ENCODE peak calls at places on chromosome 20, in five cellular contexts. W, T, U, C and H are unnamed samples.

GRCh38 chr20:62424249-62425109 is 2.9 kb downstream of the RBBP8NL start:
- DNase-seq in W (no peak), T (no peak), U (no peak), C (no peak), H (no peak)

GRCh38 chr20:41643504-41643938 is 25.3 kb upstream of the CHD6 start:
- DNase-seq in W (peak), T (peak), U (peak), C (peak), H (no peak)

GRCh38 chr20:44142416-44142815 is 44.6 kb downstream of the JPH2 start:
- DNase-seq in W (peak), T (no peak), U (no peak), C (no peak), H (peak)

GRCh38 chr20:35497780-35498189 is 31.7 kb downstream of the C20orf173 start:
- DNase-seq in W (no peak), T (no peak), U (no peak), C (no peak), H (no peak)

GRCh38 chr20:44186674-44187053 is 324 bp downstream of the JPH2 start:
- DNase-seq in W (no peak), T (no peak), U (no peak), C (peak), H (no peak)

GRCh38 chr20:50704971-50705370 is 13.6 kb upstream of the RIPOR3 start:
- DNase-seq in W (peak), T (no peak), U (no peak), C (no peak), H (no peak)

GRCh38 chr20:59857951-59858350 is 75.5 kb downstream of the SYCP2 start:
- DNase-seq in W (no peak), T (no peak), U (no peak), C (no peak), H (no peak)

GRCh38 chr20:22578221-22579118 is 5.9 kb downstream of the FOXA2 start:
- DNase-seq in W (no peak), T (no peak), U (no peak), C (no peak), H (no peak)

GRCh38 chr20:17859616-17860232 is 108.9 kb downstream of the SNX5 start:
- DNase-seq in W (no peak), T (no peak), U (no peak), C (no peak), H (no peak)

GRCh38 chr20:15760217-15760567 is 813.1 kb downstream of the KIF16B start:
- DNase-seq in W (no peak), T (no peak), U (no peak), C (no peak), H (no peak)

GRCh38 chr20:51624157-51624731 is 81.7 kb upstream of the NFATC2 start:
- DNase-seq in W (peak), T (peak), U (no peak), C (peak), H (no peak)

GRCh38 chr20:46307999-46308257 is 370 bp downstream of the CDH22 start:
- DNase-seq in W (no peak), T (no peak), U (no peak), C (no peak), H (no peak)

GRCh38 chr20:44287272-44288097 is 23.5 kb downstream of the FITM2 start:
- DNase-seq in W (peak), T (no peak), U (peak), C (no peak), H (no peak)

GRCh38 chr20:37989601-37990001 is 43.7 kb downstream of the TTI1 start:
- DNase-seq in W (no peak), T (no peak), U (no peak), C (peak), H (no peak)

GRCh38 chr20:51417745-51418529 is 124.6 kb downstream of the NFATC2 start:
- DNase-seq in W (no peak), T (no peak), U (no peak), C (no peak), H (no peak)

GRCh38 chr20:64155258-64156135 is 8.8 kb upstream of the MYT1 start:
- DNase-seq in W (no peak), T (no peak), U (no peak), C (no peak), H (no peak)

GRCh38 chr20:37907677-37908397 is 4.9 kb downstream of the VSTM2L start:
- DNase-seq in W (peak), T (no peak), U (peak), C (no peak), H (peak)

GRCh38 chr20:41029150-41029872 is 689 bp downstream of the TOP1 start:
- DNase-seq in W (no peak), T (peak), U (no peak), C (no peak), H (no peak)

GRCh38 chr20:17650816-17651760 is 31.0 kb downstream of the RRBP1 start:
- DNase-seq in W (no peak), T (peak), U (no peak), C (no peak), H (no peak)

GRCh38 chr20:11246251-11246775 is 572.5 kb upstream of the JAG1 start:
- DNase-seq in W (no peak), T (no peak), U (no peak), C (no peak), H (no peak)

GRCh38 chr20:50872562-50873288 is 58.5 kb downstream of the ADNP start:
- DNase-seq in W (no peak), T (peak), U (no peak), C (no peak), H (no peak)

GRCh38 chr20:12276011-12276673 is 358.4 kb downstream of the BTBD3 start:
- DNase-seq in W (peak), T (no peak), U (no peak), C (peak), H (no peak)

GRCh38 chr20:38660429-38660828 is 58.8 kb downstream of the ARHGAP40 start:
- DNase-seq in W (no peak), T (no peak), U (no peak), C (no peak), H (no peak)

GRCh38 chr20:41135187-41135887 is 2.0 kb upstream of the PLCG1 start:
- DNase-seq in W (peak), T (peak), U (no peak), C (peak), H (no peak)

GRCh38 chr20:59850018-59850641 is 83.3 kb downstream of the SYCP2 start:
- DNase-seq in W (peak), T (no peak), U (peak), C (no peak), H (no peak)

GRCh38 chr20:55174635-55175034 is 699.2 kb downstream of the DOK5 start:
- DNase-seq in W (no peak), T (no peak), U (no peak), C (peak), H (no peak)

GRCh38 chr20:23350855-23351838 is 556 bp downstream of the NXT1 start:
- DNase-seq in W (peak), T (peak), U (no peak), C (peak), H (no peak)

GRCh38 chr20:32823737-32824588 is 4.2 kb downstream of the MAPRE1 start:
- DNase-seq in W (peak), T (no peak), U (no peak), C (no peak), H (no peak)

GRCh38 chr20:32820000-32820697 is 395 bp downstream of the MAPRE1 start:
- DNase-seq in W (peak), T (no peak), U (no peak), C (peak), H (no peak)

GRCh38 chr20:32820698-32821378 is 1.1 kb downstream of the MAPRE1 start:
- DNase-seq in W (no peak), T (no peak), U (no peak), C (no peak), H (no peak)

GRCh38 chr20:32822189-32822588 is 2.4 kb downstream of the MAPRE1 start:
- DNase-seq in W (no peak), T (no peak), U (no peak), C (no peak), H (no peak)

DNA sequence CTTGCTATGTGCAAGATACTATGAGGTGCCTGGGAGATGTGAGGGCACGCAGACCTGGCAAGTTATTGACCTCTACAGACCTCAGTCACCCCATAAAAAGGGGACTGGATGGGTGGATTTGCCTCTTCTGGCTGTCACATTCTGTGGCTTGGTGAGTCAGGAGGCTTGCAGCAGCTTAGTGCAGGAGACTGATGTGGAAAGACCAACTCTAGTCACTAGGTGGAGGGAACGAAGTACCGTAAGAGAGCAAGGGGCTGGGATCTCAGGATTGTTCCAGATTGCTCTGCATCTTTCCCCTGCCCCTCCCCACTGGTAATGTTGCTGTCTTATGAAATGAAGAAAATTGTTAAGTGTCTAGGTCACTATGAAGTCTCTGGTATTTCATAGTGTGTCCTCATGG is 3.3 kb downstream of the MAPRE1 start:
- DNase-seq in W (peak), T (no peak), U (no peak), C (peak), H (peak)
- TF ChIP-seq CTCF in W (peak), T (no peak), U (peak), C (peak), H (peak)

DNA sequence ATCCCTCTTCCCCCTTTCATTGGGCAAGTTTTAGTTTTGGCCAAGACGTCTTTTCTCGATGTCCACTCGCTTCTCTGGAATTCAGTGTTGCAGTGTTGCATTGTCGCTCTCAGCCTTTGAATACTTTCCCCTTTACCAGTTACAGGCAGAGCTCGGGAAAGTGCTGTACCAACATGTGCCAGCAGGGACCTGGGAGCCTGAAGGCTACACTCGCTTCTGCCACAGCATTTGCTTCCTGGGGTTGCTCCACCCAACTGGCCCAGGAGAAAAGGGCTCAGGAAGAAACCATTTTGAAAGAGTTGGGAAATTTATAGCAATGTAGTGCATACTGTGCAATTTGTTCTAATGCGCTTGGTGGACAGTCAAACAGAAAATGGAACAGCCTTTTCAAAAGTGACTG is 78.6 kb downstream of the LINC00237 start:
- DNase-seq in W (no peak), T (no peak), U (no peak), C (peak), H (no peak)
- TF ChIP-seq CTCF in W (no peak), T (no peak), U (no peak), C (no peak), H (peak)

GRCh38 chr20:34479627-34480026 is 36.6 kb upstream of the DYNLRB1 start:
- DNase-seq in W (no peak), T (no peak), U (no peak), C (no peak), H (no peak)

GRCh38 chr20:34472246-34472925 is 43.8 kb upstream of the DYNLRB1 start:
- DNase-seq in W (peak), T (no peak), U (no peak), C (no peak), H (no peak)

DNA sequence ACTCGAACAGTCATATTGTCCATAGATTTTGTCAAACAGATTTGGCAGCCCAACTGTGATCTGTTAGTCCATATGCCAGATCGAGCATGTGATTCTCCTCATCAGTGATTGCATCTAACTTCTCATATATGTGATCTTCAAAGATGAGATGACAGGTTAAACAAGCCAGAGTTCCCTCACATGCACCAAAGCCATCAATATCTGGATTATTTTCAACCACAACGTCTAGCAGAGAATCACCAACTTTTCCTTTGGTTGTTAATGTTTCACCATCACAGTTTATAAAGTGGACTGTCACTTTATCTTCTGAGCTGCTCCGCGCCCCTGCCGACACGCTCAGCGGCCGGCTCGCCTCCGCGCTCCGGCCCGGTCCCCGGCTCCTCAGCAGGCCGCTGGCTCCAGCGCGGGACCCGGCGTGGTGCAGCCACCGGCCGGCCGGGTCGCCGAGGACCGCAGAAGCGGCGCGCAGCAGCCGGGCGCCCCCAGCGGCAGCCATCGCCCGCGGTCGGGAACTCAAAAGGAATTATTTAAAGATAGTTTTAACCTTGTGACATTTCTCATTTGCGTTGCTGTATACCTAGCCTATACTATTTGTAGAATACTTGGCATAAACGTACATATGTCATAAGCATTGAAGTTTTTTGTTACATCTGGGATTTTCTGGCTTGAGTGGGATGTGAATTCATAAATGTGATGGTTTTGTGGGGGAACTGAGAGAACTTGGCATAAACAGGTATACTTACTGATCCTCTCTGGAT is 40.1 kb upstream of the DYNLRB1 start:
- DNase-seq in W (peak), T (peak), U (no peak), C (no peak), H (no peak)
- TF ChIP-seq CTCF in W (peak), T (peak), U (peak), C (peak), H (peak)

DNA sequence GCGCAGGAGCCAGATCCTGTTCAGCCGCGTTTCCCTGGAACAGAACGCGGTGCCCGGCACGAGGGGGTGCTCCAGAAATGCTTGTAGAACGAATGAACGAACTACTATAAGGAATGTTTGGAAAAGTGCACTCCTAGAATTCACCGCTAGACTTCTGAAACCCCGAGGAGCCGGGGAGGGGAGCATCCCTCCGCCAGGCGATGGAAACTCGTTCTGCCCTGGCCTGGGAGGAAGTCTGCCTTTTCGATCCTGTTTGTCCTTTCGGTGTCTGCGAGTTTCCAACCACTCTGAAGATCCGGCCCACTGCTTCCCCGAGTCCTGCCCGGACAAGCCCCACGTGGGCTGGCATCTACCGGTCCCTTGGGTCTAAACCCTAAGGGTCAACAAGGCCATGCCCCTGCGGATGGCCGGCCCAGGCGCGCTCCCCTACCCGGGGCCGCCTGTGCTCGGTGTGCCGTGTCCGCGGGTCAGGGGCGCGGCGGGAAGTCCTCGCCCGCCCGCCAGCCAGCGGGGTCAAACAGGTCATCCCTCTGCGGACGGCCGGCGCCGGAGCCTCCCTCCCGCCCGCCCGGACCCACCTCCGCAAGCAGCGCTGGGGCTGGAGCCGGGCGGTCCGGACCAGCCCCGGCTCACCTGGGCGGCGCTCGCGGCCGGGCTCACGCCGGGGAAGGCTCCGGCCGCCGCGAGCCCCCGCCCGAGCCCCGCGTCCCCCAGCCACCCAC is 521 bp downstream of the SULF2 start:
- DNase-seq in W (peak), T (no peak), U (no peak), C (peak), H (no peak)
- TF ChIP-seq CTCF in W (peak), T (no peak), U (peak), C (peak), H (peak)

GRCh38 chr20:8082025-8082424 is 50.0 kb upstream of the PLCB1 start:
- DNase-seq in W (peak), T (no peak), U (no peak), C (peak), H (no peak)
- TF ChIP-seq CTCF in W (peak), T (peak), U (peak), C (no peak), H (peak)

DNA sequence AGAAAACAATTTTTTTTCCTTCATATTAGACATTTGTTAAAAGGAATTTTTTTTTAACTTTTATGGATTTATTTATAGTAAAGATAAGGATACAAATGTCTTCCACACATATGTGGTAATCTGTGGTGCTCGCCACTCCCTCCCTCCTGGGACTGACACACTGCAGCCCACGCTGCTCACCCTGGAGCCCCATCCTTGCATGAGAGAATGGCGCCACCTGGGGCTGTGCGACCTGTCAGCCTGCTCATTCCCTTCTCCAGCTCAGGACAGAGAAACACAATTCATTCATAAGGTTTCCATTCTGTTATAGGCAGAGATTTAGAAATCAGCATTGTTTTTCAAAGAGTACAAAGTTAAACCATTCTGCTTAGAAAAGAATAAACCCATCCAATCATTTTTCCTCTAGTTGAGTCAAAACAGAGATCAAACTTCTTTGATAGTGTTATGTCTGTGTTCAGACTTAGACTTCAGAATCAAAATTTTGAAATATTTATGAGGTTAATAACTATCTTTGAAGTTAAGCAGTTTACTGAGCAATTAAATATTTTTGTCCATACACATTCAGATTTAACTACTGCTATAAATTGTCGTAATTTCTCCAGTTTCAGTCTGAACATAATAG is 42.8 kb upstream of the DYNLRB1 start:
- DNase-seq in W (peak), T (peak), U (no peak), C (no peak), H (no peak)
- TF ChIP-seq CTCF in W (peak), T (peak), U (peak), C (peak), H (peak)

GRCh38 chr20:49519212-49519712 is 36.8 kb upstream of the KCNB1 start:
- DNase-seq in W (no peak), T (no peak), U (no peak), C (no peak), H (no peak)

GRCh38 chr20:49517509-49518100 is 35.1 kb upstream of the KCNB1 start:
- DNase-seq in W (no peak), T (no peak), U (no peak), C (no peak), H (no peak)

GRCh38 chr20:49521356-49521755 is 38.9 kb upstream of the KCNB1 start:
- DNase-seq in W (no peak), T (no peak), U (no peak), C (no peak), H (no peak)

GRCh38 chr20:49518576-49518975 is 36.1 kb upstream of the KCNB1 start:
- DNase-seq in W (no peak), T (no peak), U (no peak), C (no peak), H (no peak)

DNA sequence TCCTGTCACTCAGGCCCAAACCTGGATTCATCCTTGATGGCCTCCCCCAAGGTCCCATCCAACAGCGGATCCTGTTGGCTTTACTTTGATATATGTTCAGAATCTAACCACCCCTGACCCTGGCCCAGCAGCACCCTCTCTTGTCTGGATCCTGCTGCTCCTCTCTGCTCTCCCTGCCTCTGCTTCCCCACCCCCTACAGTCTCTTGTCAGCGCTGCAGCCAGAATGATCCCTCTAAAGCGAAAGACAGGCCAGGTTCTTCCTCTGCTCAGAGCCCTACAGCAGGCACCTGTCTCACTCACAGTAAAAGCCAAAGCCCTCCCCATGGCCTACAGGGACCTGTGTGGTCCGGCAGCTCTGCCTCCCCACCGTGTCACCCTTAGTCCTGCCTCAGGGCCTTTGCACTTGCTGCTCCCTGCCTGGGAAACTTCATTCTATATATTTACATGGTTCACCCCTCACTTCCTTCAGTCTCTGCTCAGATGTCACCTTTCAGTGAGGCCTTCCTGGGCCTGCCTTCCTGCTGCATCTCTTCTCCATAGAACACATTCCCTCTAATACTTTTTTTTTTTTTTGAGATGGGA is 37.4 kb upstream of the KCNB1 start:
- DNase-seq in W (no peak), T (no peak), U (no peak), C (no peak), H (no peak)
- TF ChIP-seq CTCF in W (peak), T (no peak), U (no peak), C (no peak), H (no peak)

DNA sequence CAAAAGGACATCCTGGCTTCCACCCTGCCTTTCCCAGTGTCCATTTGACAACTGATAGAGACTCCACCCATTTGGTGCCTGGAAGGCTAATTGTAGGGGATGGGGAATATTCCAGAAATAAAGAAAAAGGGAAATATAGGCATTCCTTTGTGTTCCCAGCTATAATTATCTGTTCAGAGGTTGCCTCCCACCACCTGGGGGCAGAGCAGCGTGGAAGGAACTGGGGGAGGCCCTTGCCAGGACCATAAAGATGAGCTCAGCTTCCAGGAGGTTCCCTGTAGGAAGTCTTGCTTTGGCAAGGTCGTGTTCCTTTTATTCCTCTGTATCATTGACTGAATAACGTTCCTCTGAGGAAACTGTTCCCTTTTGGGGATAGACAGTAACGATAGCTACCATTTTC is 214.7 kb downstream of the TFAP2C start:
- DNase-seq in W (peak), T (no peak), U (no peak), C (no peak), H (no peak)
- TF ChIP-seq CTCF in W (peak), T (no peak), U (no peak), C (peak), H (no peak)

GRCh38 chr20:36542019-36542488 is 735 bp downstream of the MYL9 start:
- DNase-seq in W (peak), T (no peak), U (no peak), C (no peak), H (no peak)
- TF ChIP-seq CTCF in W (peak), T (peak), U (peak), C (peak), H (peak)